ENCODE peak calls at places on chromosomes 3 and 15, in six cellular contexts. L is stimulated activated CD4-positive, alpha-beta T cell treated with anti-CD3 and anti-CD28 coated beads, Interleukin-12 subunit alpha, Interleukin-12 subunit beta, amount 100 ng/mL, for 4 hours; A is activated T-helper 1 cell treated with anti-CD3 and anti-CD28 coated beads, Interleukin-12 subunit alpha, Interleukin-12 subunit beta, Interleukin-2, Interleukin-4 antibody, amounts not matched to agents 30 ng/mL and 10 ng/mL and 1 ng/mL, durations not matched to agents 14 hours and 24 hours and 36 hours; O is fibroblast of lung; S is HT-29; C is erythroblast. N is an unnamed sample.

GRCh38 chr15:67880651-67881182 is 40.9 kb upstream of the RNU6-1 start:
- DNase-seq in L (no peak), A (no peak), O (no peak), S (no peak), C (no peak), N (peak; percentile 70)

GRCh38 chr3:100709840-100710235 is 544 bp downstream of the TFG start:
- DNase-seq in L (peak; percentile 33), A (peak; percentile 22), O (peak; percentile 47), S (peak; percentile 57), C (peak; percentile 63), N (no peak)

GRCh38 chr3:6262035-6262434 is 598.9 kb upstream of the GRM7 start:
- DNase-seq in L (no peak), A (no peak), O (no peak), S (no peak), C (no peak), N (no peak)

GRCh38 chr3:37096292-37096691 is 78.1 kb downstream of the LRRFIP2 start:
- DNase-seq in L (no peak), A (no peak), O (peak; percentile 30), S (no peak), C (no peak), N (peak; percentile 73)

GRCh38 chr3:191051037-191051436 is 148.0 kb upstream of the OSTN start:
- DNase-seq in L (no peak), A (no peak), O (peak; percentile 65), S (peak; percentile 58), C (peak; percentile 6), N (peak; percentile 9)

GRCh38 chr3:45793482-45794176 is 2.7 kb downstream of the SLC6A20 start:
- DNase-seq in L (no peak), A (no peak), O (no peak), S (peak; percentile 49), C (no peak), N (no peak)

GRCh38 chr3:324423-324822 is 127.9 kb downstream of the CHL1 start:
- DNase-seq in L (no peak), A (no peak), O (no peak), S (no peak), C (no peak), N (no peak)

GRCh38 chr3:127255516-127255915 is 32.3 kb downstream of the PRR20G start:
- DNase-seq in L (no peak), A (no peak), O (no peak), S (no peak), C (no peak), N (no peak)

GRCh38 chr15:67096536-67097294 is 31.3 kb downstream of the SMAD3 start:
- DNase-seq in L (no peak), A (no peak), O (no peak), S (no peak), C (no peak), N (no peak)

GRCh38 chr3:57961828-57962447 is 46.3 kb upstream of the FLNB start:
- DNase-seq in L (no peak), A (no peak), O (peak; percentile 62), S (peak; percentile 62), C (peak; percentile 49), N (peak; percentile 80)

GRCh38 chr3:2615080-2615479 is 495.1 kb downstream of the IL5RA start:
- DNase-seq in L (no peak), A (no peak), O (no peak), S (no peak), C (no peak), N (no peak)